ENCODE peak calls at places on chromosomes 5 and 9, in four cellular contexts. T is small intestine; Q is mesothelial cell of epicardium; G is CD4-positive, CD25-positive, alpha-beta regulatory T cell. O is an unnamed sample.

GRCh38 chr5:174767670-174768069 is 43.3 kb downstream of the MSX2 start:
- DNase-seq in T (no peak), Q (no peak), G (no peak), O (no peak)

GRCh38 chr9:68507098-68507795 is 33.4 kb downstream of the TMEM252 start:
- DNase-seq in T (peak), Q (no peak), G (no peak), O (no peak)

GRCh38 chr5:152255411-152255810 is 149.7 kb downstream of the NMUR2 start:
- DNase-seq in T (no peak), Q (no peak), G (no peak), O (no peak)

GRCh38 chr9:131840751-131841702 is 101.2 kb upstream of the RAPGEF1 start:
- DNase-seq in T (no peak), Q (no peak), G (no peak), O (no peak)

GRCh38 chr9:136119259-136120118 is 814 bp upstream of the TMEM250 start:
- DNase-seq in T (peak), Q (no peak), G (no peak), O (no peak)

GRCh38 chr5:53045263-53045662 is 56.1 kb downstream of the ITGA2 start:
- DNase-seq in T (no peak), Q (no peak), G (no peak), O (no peak)

GRCh38 chr5:72852356-72852755 is 35.9 kb downstream of the TNPO1 start:
- DNase-seq in T (no peak), Q (no peak), G (no peak), O (no peak)

GRCh38 chr5:81045389-81045807 is 85.2 kb downstream of the RASGRF2 start:
- DNase-seq in T (no peak), Q (no peak), G (no peak), O (no peak)

GRCh38 chr5:112192886-112193285 is 226.2 kb downstream of the EPB41L4A start:
- DNase-seq in T (no peak), Q (no peak), G (no peak), O (no peak)

O was measured in body of pancreas.